ENCODE peak calls at places on chromosome 11, in ten cellular contexts. O is MM.1S, X is dorsolateral prefrontal cortex, N is upper lobe of right lung, F is left ventricle myocardium inferior, S is kidney, Y is Peyer's patch, A is heart right ventricle, Q is cardiac muscle cell, I is GM23338. K is an unnamed sample.

GRCh38 chr11:117459121-117459978 is 131.7 kb downstream of the CEP164 start:
- DNase-seq in O (no peak), X (no peak), N (peak; percentile 58), F (no peak), S (no peak), Y (no peak), A (no peak), Q (no peak), I (no peak), K (no peak)

GRCh38 chr11:77876045-77876444 is 55.1 kb downstream of the AAMDC start:
- DNase-seq in O (no peak), X (no peak), N (no peak), F (no peak), S (no peak), Y (no peak), A (no peak), Q (no peak), I (peak; percentile 35), K (no peak)

GRCh38 chr11:125514336-125515101 is 18.5 kb upstream of the FEZ1 start:
- DNase-seq in O (peak; percentile 79), X (no peak), N (no peak), F (no peak), S (no peak), Y (peak; percentile 62), A (no peak), Q (peak; percentile 94), I (no peak), K (no peak)

GRCh38 chr11:76380161-76380976 is 563 bp downstream of the THAP12 start:
- DNase-seq in O (peak; percentile 40), X (peak; percentile 29), N (peak; percentile 78), F (no peak), S (no peak), Y (peak; percentile 54), A (peak; percentile 9), Q (peak; percentile 15), I (peak; percentile 50), K (peak; percentile 9)

GRCh38 chr11:44596541-44597276 is 31.2 kb downstream of the CD82 start:
- DNase-seq in O (peak; percentile 93), X (no peak), N (no peak), F (no peak), S (no peak), Y (peak; percentile 72), A (no peak), Q (no peak), I (no peak), K (no peak)

GRCh38 chr11:8631395-8632110 is 37.5 kb upstream of the STK33 start:
- DNase-seq in O (peak; percentile 18), X (no peak), N (no peak), F (no peak), S (no peak), Y (no peak), A (peak; percentile 25), Q (peak; percentile 77), I (no peak), K (no peak)

GRCh38 chr11:8338138-8338537 is 74.5 kb upstream of the LMO1 start:
- DNase-seq in O (no peak), X (peak; percentile 46), N (peak; percentile 78), F (peak; percentile 43), S (no peak), Y (peak; percentile 68), A (peak; percentile 21), Q (peak; percentile 57), I (peak; percentile 74), K (peak; percentile 20)

GRCh38 chr11:45665933-45666647 is 668 bp upstream of the CHST1 start:
- DNase-seq in O (no peak), X (no peak), N (no peak), F (no peak), S (peak; percentile 62), Y (no peak), A (no peak), Q (peak; percentile 40), I (no peak), K (no peak)

GRCh38 chr11:61918251-61919112 is 1.1 kb upstream of the RAB3IL1 start:
- DNase-seq in O (no peak), X (no peak), N (no peak), F (peak; percentile 64), S (peak; percentile 80), Y (no peak), A (peak; percentile 9), Q (peak; percentile 55), I (no peak), K (no peak)
- H3K27ac ChIP-seq in O (no peak overlapping the region), X (no peak overlapping the region), N (peak overlapping the region; percentile 58), F (peak overlapping the region; percentile 94), S (peak overlapping the region; percentile 70), Y (peak overlapping the region; percentile 55), A (peak overlapping the region; percentile 67), Q (no peak overlapping the region), I (no peak overlapping the region), K (peak overlapping the region; percentile 55)

DNA sequence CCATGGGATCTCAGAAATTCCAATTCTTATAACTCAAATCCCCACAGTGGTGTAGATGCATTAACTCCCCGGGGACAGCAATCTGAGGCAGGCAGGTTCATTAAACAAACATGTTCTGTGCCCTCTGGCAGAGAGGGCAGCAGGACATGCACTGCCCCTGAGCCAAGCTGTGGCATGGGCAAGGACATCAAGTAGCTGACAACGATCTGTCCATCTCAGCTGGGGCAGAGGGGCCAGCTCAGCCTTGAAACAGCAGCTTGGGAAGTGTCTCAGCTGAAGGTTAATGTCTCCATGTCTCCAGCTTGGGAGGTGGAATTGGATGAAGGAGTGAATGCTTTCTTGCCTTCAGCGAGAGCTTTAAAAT is 13.6 kb downstream of the TMEM25 start:
- DNase-seq in O (no peak), X (no peak), N (no peak), F (no peak), S (no peak), Y (peak; percentile 28), A (no peak), Q (no peak), I (no peak), K (no peak)
- H3K27ac ChIP-seq in O (no peak overlapping the region), X (no peak overlapping the region), N (no peak overlapping the region), F (no peak overlapping the region), S (no peak overlapping the region), Y (no peak overlapping the region), A (no peak overlapping the region), Q (no peak overlapping the region), I (no peak overlapping the region), K (no peak overlapping the region)

GRCh38 chr11:67353317-67354313 is at the start of gene POLD4:
- DNase-seq in O (peak; percentile 96), X (peak; percentile 98), N (peak; percentile 100), F (peak; percentile 99), S (peak; percentile 99), Y (peak; percentile 100), A (peak; percentile 98), Q (peak; percentile 99), I (peak; percentile 98), K (peak; percentile 98)

GRCh38 chr11:67355794-67356550 is 2.6 kb upstream of the POLD4 start:
- DNase-seq in O (no peak), X (no peak), N (peak; percentile 47), F (no peak), S (no peak), Y (peak; percentile 74), A (no peak), Q (no peak), I (no peak), K (no peak)

GRCh38 chr11:67352546-67353316 is 615 bp downstream of the POLD4 start:
- DNase-seq in O (peak; percentile 81), X (no peak), N (peak; percentile 69), F (peak; percentile 42), S (peak; percentile 90), Y (peak; percentile 86), A (peak; percentile 27), Q (no peak), I (peak; percentile 55), K (peak; percentile 52)

GRCh38 chr11:67355023-67355793 is 1.9 kb upstream of the POLD4 start:
- DNase-seq in O (no peak), X (no peak), N (no peak), F (no peak), S (no peak), Y (no peak), A (no peak), Q (no peak), I (no peak), K (no peak)

DNA sequence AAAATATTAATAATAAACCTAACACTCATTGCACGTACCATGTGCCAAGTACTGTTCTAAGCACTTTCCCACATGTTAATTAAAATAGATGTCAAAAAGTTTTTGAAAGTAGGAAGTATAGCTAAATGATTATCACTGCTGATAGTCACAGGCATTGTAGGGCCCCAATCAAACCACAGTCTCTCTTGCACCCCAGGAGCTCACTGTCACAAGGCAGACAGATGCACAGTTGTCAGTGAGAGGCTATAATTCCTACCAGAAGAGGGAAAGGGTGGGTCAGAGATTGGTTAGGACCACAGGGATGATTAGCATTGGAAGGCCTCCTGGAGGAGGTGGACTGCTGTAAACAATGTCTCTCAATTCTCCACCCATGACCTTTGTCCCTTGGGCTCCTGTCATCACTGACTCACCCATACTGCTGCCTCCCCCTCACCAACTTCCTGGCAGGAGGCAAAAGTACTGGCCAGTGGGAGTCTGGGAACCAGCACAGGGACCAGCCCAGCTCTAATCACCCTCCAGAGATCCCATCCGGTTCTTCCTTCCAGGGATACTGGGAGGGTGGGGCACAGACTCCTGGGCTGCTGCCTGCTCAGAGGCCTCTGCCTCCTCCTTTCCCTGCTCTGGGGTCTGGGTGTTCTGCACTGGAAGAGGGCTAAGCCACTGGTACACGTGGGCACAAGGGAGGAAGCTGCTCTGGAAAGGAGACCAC is 1.1 kb upstream of the POLD4 start:
- DNase-seq in O (no peak), X (no peak), N (no peak), F (peak; percentile 60), S (peak; percentile 90), Y (peak; percentile 91), A (peak; percentile 79), Q (peak; percentile 93), I (no peak), K (no peak)
- H3K27ac ChIP-seq in O (peak overlapping the region; percentile 99), X (peak overlapping the region; percentile 99), N (peak overlapping the region; percentile 99), F (peak overlapping the region; percentile 99), S (peak overlapping the region; percentile 100), Y (peak overlapping the region; percentile 99), A (peak overlapping the region; percentile 94), Q (peak overlapping the region; percentile 91), I (peak overlapping the region; percentile 85), K (peak overlapping the region; percentile 100)

GRCh38 chr11:57777969-57778317 is 16.3 kb downstream of the CTNND1 start:
- DNase-seq in O (no peak), X (no peak), N (no peak), F (no peak), S (no peak), Y (peak; percentile 85), A (peak; percentile 47), Q (peak; percentile 46), I (peak; percentile 55), K (peak; percentile 44)

GRCh38 chr11:57776577-57776976 is 15.0 kb downstream of the CTNND1 start:
- DNase-seq in O (no peak), X (no peak), N (no peak), F (no peak), S (no peak), Y (no peak), A (no peak), Q (no peak), I (no peak), K (no peak)

GRCh38 chr11:57781529-57781943 is 19.9 kb downstream of the CTNND1 start:
- DNase-seq in O (no peak), X (no peak), N (peak; percentile 78), F (no peak), S (peak; percentile 86), Y (peak; percentile 78), A (peak; percentile 41), Q (no peak), I (peak; percentile 92), K (peak; percentile 85)

GRCh38 chr11:57778318-57779037 is 16.9 kb downstream of the CTNND1 start:
- DNase-seq in O (no peak), X (peak; percentile 77), N (peak; percentile 92), F (peak; percentile 92), S (peak; percentile 97), Y (peak; percentile 91), A (peak; percentile 96), Q (peak; percentile 100), I (peak; percentile 96), K (peak; percentile 91)

DNA sequence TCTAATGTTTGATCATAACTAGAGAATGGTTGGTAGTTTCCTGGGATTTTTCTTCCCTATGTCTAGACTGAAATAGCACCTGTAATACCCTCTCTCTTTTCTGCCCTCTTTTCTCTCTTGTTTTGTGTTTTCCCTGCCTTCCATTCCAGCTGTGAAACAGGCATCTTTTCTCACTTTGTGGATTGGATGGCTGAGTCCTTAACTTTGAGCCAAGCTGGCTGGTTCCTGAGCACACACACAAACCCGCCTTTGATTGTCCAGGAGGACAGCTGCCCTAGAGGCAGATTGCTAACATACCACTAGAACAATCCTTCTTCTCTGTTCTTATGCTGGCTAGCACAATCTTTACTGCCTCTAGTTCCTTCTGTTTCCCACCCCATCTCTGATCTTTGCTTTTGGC is 17.7 kb downstream of the CTNND1 start:
- DNase-seq in O (no peak), X (no peak), N (no peak), F (no peak), S (no peak), Y (no peak), A (peak; percentile 41), Q (peak; percentile 79), I (peak; percentile 84), K (peak; percentile 74)
- H3K27ac ChIP-seq in O (no peak overlapping the region), X (peak overlapping the region; percentile 71), N (peak overlapping the region; percentile 89), F (peak overlapping the region; percentile 97), S (peak overlapping the region; percentile 98), Y (peak overlapping the region; percentile 25), A (peak overlapping the region; percentile 74), Q (peak overlapping the region; percentile 100), I (peak overlapping the region; percentile 98), K (peak overlapping the region; percentile 80)

K was measured in prostate gland.